ENCODE peak calls at places on chromosomes 1 and 21, in nine cellular contexts. M is stimulated activated CD4-positive, alpha-beta T cell treated with anti-CD3 and anti-CD28 coated beads, Interleukin-12 subunit alpha, Interleukin-12 subunit beta, amount 100 ng/mL, for 4 hours; U is brain microvascular endothelial cell; B is EL; F is A549; H is left ventricle myocardium inferior; D is ELF-1; T is NCI-H1092; V is activated T-cell treated with anti-CD3 and anti-CD28 coated beads for 1 hour. Q is an unnamed sample.

GRCh38 chr1:201655243-201655642 is 116.3 kb downstream of the NAV1 start:
- DNase-seq in M (no peak), U (no peak), B (peak), F (no peak), H (no peak), D (peak), T (no peak), V (no peak), Q (no peak)

GRCh38 chr1:231091853-231092301 is 51.8 kb upstream of the FAM89A start:
- DNase-seq in M (peak), U (peak), B (peak), F (peak), H (no peak), D (peak), T (no peak), V (peak), Q (no peak)

GRCh38 chr21:45893166-45894106 is 88.1 kb upstream of the COL6A1 start:
- DNase-seq in M (no peak), U (no peak), B (no peak), F (no peak), H (no peak), D (no peak), T (no peak), V (no peak), Q (no peak)

GRCh38 chr1:58317694-58318093 is 228.8 kb downstream of the OMA1 start:
- DNase-seq in M (no peak), U (no peak), B (no peak), F (no peak), H (no peak), D (no peak), T (no peak), V (no peak), Q (no peak)

GRCh38 chr1:93629101-93630059 is 52.3 kb downstream of the BCAR3 start:
- DNase-seq in M (no peak), U (peak), B (peak), F (peak), H (no peak), D (no peak), T (peak), V (peak), Q (no peak)

GRCh38 chr1:23801338-23801748 is 789 bp upstream of the GALE start:
- DNase-seq in M (no peak), U (no peak), B (no peak), F (no peak), H (no peak), D (peak), T (no peak), V (no peak), Q (no peak)

GRCh38 chr1:188117436-188117835 is 1288.7 kb downstream of the PLA2G4A start:
- DNase-seq in M (no peak), U (no peak), B (no peak), F (no peak), H (no peak), D (no peak), T (no peak), V (no peak), Q (no peak)

GRCh38 chr1:156262461-156263287 is 14.8 kb upstream of the PAQR6 start:
- DNase-seq in M (no peak), U (peak), B (peak), F (peak), H (no peak), D (no peak), T (no peak), V (no peak), Q (no peak)

GRCh38 chr1:236890152-236891056 is 95.3 kb downstream of the MTR start:
- DNase-seq in M (no peak), U (no peak), B (peak), F (no peak), H (peak), D (peak), T (no peak), V (no peak), Q (no peak)

GRCh38 chr1:38741341-38741740 is 118.2 kb downstream of the RRAGC start:
- DNase-seq in M (no peak), U (peak), B (peak), F (no peak), H (no peak), D (peak), T (no peak), V (no peak), Q (no peak)

GRCh38 chr1:156198831-156199349 is 5.0 kb downstream of the SLC25A44 start:
- DNase-seq in M (no peak), U (no peak), B (no peak), F (no peak), H (no peak), D (no peak), T (no peak), V (no peak), Q (no peak)

GRCh38 chr1:204398197-204399125 is 13.2 kb downstream of the PPP1R15B start:
- DNase-seq in M (peak), U (peak), B (peak), F (peak), H (no peak), D (peak), T (peak), V (peak), Q (no peak)

GRCh38 chr1:56788588-56788987 is 30.6 kb downstream of the FYB2 start:
- DNase-seq in M (no peak), U (peak), B (no peak), F (no peak), H (peak), D (no peak), T (peak), V (no peak), Q (no peak)

GRCh38 chr1:2935184-2935583 is 86.1 kb upstream of the ACTRT2 start:
- DNase-seq in M (no peak), U (no peak), B (no peak), F (no peak), H (no peak), D (no peak), T (no peak), V (no peak), Q (no peak)

GRCh38 chr1:31793086-31793485 is 22.7 kb downstream of the SPOCD1 start:
- DNase-seq in M (no peak), U (no peak), B (no peak), F (no peak), H (no peak), D (no peak), T (no peak), V (no peak), Q (no peak)

GRCh38 chr1:171798311-171798710 is 16.9 kb downstream of the METTL13 start:
- DNase-seq in M (no peak), U (no peak), B (no peak), F (no peak), H (no peak), D (no peak), T (no peak), V (no peak), Q (no peak)

GRCh38 chr1:77282866-77283539 is 1.2 kb downstream of the AK5 start:
- DNase-seq in M (peak), U (no peak), B (peak), F (no peak), H (no peak), D (no peak), T (no peak), V (peak), Q (no peak)

GRCh38 chr1:116487016-116487415 is 83.8 kb downstream of the CD58 start:
- DNase-seq in M (no peak), U (no peak), B (no peak), F (no peak), H (no peak), D (no peak), T (no peak), V (no peak), Q (no peak)

GRCh38 chr1:211420389-211420788 is 71.6 kb downstream of the RD3 start:
- DNase-seq in M (no peak), U (peak), B (peak), F (no peak), H (no peak), D (no peak), T (no peak), V (no peak), Q (no peak)

GRCh38 chr1:199272690-199273089 is 633.9 kb downstream of the PTPRC start:
- DNase-seq in M (no peak), U (peak), B (peak), F (peak), H (no peak), D (peak), T (no peak), V (no peak), Q (no peak)

GRCh38 chr1:178470411-178470960 is 26.3 kb downstream of the CLEC20A start:
- DNase-seq in M (no peak), U (no peak), B (no peak), F (no peak), H (no peak), D (peak), T (no peak), V (no peak), Q (no peak)

GRCh38 chr1:93447481-93448291 is at the start of gene FNBP1L:
- DNase-seq in M (peak), U (peak), B (peak), F (peak), H (peak), D (peak), T (peak), V (peak), Q (no peak)

GRCh38 chr1:21669033-21669286 is 197 bp downstream of the RAP1GAP start:
- DNase-seq in M (no peak), U (no peak), B (no peak), F (no peak), H (no peak), D (no peak), T (no peak), V (no peak), Q (no peak)

GRCh38 chr1:201790261-201790660 is 38.7 kb upstream of the IPO9 start:
- DNase-seq in M (no peak), U (peak), B (peak), F (no peak), H (no peak), D (no peak), T (no peak), V (no peak), Q (no peak)

GRCh38 chr1:223776075-223776814 is 63.9 kb downstream of the CAPN2 start:
- DNase-seq in M (peak), U (peak), B (peak), F (no peak), H (no peak), D (no peak), T (no peak), V (no peak), Q (no peak)

GRCh38 chr1:203669739-203670138 is 43.1 kb downstream of the ATP2B4 start:
- DNase-seq in M (no peak), U (peak), B (peak), F (peak), H (no peak), D (no peak), T (no peak), V (no peak), Q (no peak)

GRCh38 chr1:54742262-54742661 is 22.1 kb downstream of the PARS2 start:
- DNase-seq in M (no peak), U (peak), B (no peak), F (no peak), H (no peak), D (no peak), T (no peak), V (no peak), Q (no peak)

Q was measured in thoracic aorta.